ENCODE peak calls at places on chromosome 13, in five cellular contexts. E is cardiac fibroblast; A is AG04449; K is CD4-positive, alpha-beta memory T cell; O is pancreas. T is an unnamed sample.

GRCh38 chr13:70613295-70613694 is 505.0 kb upstream of the KLHL1 start:
- DNase-seq in E (no peak), A (no peak), K (no peak), O (no peak), T (no peak)

GRCh38 chr13:94799330-94799729 is 87.0 kb upstream of the SOX21 start:
- DNase-seq in E (peak; percentile 5), A (no peak), K (no peak), O (no peak), T (no peak)

GRCh38 chr13:49560270-49561063 is 24.9 kb downstream of the RCBTB1 start:
- DNase-seq in E (peak; percentile 66), A (no peak), K (no peak), O (peak; percentile 57), T (peak; percentile 46)

GRCh38 chr13:90696254-90696653 is 651.2 kb upstream of the MIR17HG start:
- DNase-seq in E (peak; percentile 74), A (no peak), K (no peak), O (no peak), T (no peak)

GRCh38 chr13:61029064-61029463 is 386.6 kb downstream of the PCDH20 start:
- DNase-seq in E (no peak), A (no peak), K (no peak), O (no peak), T (no peak)

GRCh38 chr13:34623331-34623730 is 318.7 kb upstream of the NBEA start:
- DNase-seq in E (no peak), A (no peak), K (no peak), O (peak; percentile 27), T (no peak)

GRCh38 chr13:110825516-110825915 is 89.4 kb downstream of the ANKRD10 start:
- DNase-seq in E (no peak), A (no peak), K (no peak), O (peak; percentile 49), T (no peak)

GRCh38 chr13:98994080-98994479 is 16.2 kb upstream of the DOCK9 start:
- DNase-seq in E (no peak), A (no peak), K (no peak), O (no peak), T (no peak)

GRCh38 chr13:91406619-91407018 is 8.2 kb downstream of the GPC5 start:
- DNase-seq in E (peak; percentile 57), A (no peak), K (peak; percentile 24), O (no peak), T (peak; percentile 41)

GRCh38 chr13:112105244-112105681 is 38.3 kb downstream of the SOX1 start:
- DNase-seq in E (no peak), A (no peak), K (no peak), O (peak; percentile 61), T (no peak)
- H3K4me3 ChIP-seq in E (no peak overlapping the region), A (no peak overlapping the region), K (no peak overlapping the region), O (no peak overlapping the region), T (no peak overlapping the region)

GRCh38 chr13:85430216-85430615 is 369.0 kb downstream of the SLITRK6 start:
- DNase-seq in E (no peak), A (no peak), K (no peak), O (no peak), T (no peak)
- H3K4me3 ChIP-seq in E (no peak overlapping the region), A (no peak overlapping the region), K (no peak overlapping the region), O (no peak overlapping the region), T (no peak overlapping the region)

DNA sequence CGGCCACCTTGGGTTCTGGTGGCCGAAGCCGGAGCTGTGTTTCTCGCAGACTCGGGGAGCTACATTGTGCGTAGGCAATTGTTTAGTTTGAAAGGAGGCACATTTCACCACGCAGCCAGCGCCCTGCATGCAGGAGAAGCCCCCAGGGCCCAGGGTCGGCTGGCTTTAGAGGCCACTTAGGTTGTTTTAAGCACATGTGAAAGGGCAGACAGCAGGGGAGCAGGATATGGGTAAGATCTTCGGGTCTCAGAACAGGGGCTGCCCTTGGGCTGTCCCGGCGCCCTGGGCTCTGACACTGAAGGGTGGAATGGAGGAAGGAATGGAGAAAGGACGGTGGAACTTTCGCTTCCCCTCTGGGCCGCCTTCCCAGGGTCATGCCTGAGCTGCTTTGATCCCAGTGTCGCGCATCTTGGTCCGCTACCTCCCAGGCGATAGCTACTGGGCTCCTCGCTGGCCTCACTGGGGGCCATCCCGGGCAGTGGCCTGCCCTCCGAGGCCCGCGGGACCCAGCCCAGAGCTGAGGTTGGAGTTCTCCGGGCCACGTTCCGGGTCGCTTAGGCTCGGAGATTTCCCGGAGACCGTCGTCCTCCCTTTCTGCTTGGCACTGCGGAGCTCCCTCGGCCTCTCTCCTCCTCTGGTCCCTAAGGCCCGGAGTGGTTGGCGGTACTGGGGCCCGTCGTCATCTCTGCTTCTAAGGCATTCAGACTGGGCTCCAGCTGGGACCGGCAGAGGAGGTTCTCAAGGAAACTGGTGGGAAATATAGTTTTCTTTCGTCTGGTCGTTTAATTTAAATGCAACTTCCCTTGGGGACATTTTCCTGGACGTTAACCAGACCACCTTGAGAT is 4.3 kb upstream of the POU4F1 start:
- DNase-seq in E (no peak), A (no peak), K (no peak), O (peak; percentile 58), T (no peak)
- H3K4me3 ChIP-seq in E (no peak overlapping the region), A (no peak overlapping the region), K (no peak overlapping the region), O (no peak overlapping the region), T (no peak overlapping the region)

GRCh38 chr13:47904891-47905290 is 96.2 kb downstream of the SUCLA2 start:
- DNase-seq in E (no peak), A (no peak), K (no peak), O (no peak), T (no peak)

GRCh38 chr13:47908200-47908902 is 92.7 kb downstream of the SUCLA2 start:
- DNase-seq in E (peak; percentile 26), A (no peak), K (no peak), O (no peak), T (no peak)

GRCh38 chr13:47901451-47901850 is 99.6 kb downstream of the SUCLA2 start:
- DNase-seq in E (peak; percentile 17), A (peak; percentile 36), K (no peak), O (no peak), T (no peak)

GRCh38 chr13:47904239-47904638 is 96.8 kb downstream of the SUCLA2 start:
- DNase-seq in E (no peak), A (no peak), K (no peak), O (no peak), T (no peak)

DNA sequence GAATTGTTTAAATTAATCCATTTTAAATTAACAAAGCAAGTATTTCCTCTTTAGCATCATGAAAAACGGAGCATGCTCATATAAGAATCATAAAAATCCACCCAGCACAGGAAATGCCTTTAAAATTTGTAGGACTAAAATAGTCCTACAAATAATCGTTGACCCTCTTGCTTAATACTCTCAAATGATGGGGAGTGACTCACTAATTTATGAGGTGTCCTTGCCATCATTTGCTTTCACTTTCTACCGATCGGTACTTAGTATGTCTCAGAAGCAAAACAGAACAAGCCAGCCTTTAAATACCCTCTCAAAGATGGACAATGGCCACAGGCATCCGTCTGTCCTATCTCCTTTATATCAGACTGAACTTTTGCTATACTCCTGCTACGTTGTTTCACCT is 97.2 kb downstream of the SUCLA2 start:
- DNase-seq in E (peak; percentile 52), A (peak; percentile 33), K (no peak), O (no peak), T (no peak)
- H3K4me3 ChIP-seq in E (no peak overlapping the region), A (no peak overlapping the region), K (no peak overlapping the region), O (no peak overlapping the region), T (no peak overlapping the region)

T was measured in Jurkat, Clone E6-1.